ENCODE peak calls at places on chromosomes 12 and 14, in four cellular contexts. L, P, M and S are unnamed samples.

GRCh38 chr12:93115198-93115601 is 186.1 kb upstream of the EEA1 start:
- DNase-seq in L (no peak), P (no peak), M (peak), S (no peak)

GRCh38 chr12:53798575-53798974 is 46.8 kb upstream of the CISTR start:
- DNase-seq in L (no peak), P (peak), M (no peak), S (no peak)

GRCh38 chr12:125185740-125186470 is 120.7 kb downstream of the AACS start:
- DNase-seq in L (peak), P (peak), M (peak), S (no peak)

GRCh38 chr14:56487761-56488160 is 91.8 kb upstream of the TMEM260 start:
- DNase-seq in L (peak), P (no peak), M (no peak), S (no peak)

GRCh38 chr12:76201758-76202157 is 117.3 kb upstream of the NAP1L1 start:
- DNase-seq in L (peak), P (no peak), M (no peak), S (no peak)

GRCh38 chr14:24443053-24443683 is 592 bp upstream of the SDR39U1 start:
- DNase-seq in L (no peak), P (no peak), M (no peak), S (no peak)

GRCh38 chr14:74804219-74804825 is 41.2 kb downstream of the YLPM1 start:
- DNase-seq in L (peak), P (peak), M (peak), S (no peak)

GRCh38 chr12:32860182-32860581 is 36.4 kb downstream of the PKP2 start:
- DNase-seq in L (no peak), P (no peak), M (no peak), S (no peak)

GRCh38 chr14:52356025-52356424 is 41.9 kb downstream of the PTGER2 start:
- DNase-seq in L (peak), P (peak), M (no peak), S (no peak)

GRCh38 chr12:22286569-22286968 is 47.9 kb downstream of the ST8SIA1 start:
- DNase-seq in L (peak), P (no peak), M (no peak), S (no peak)

GRCh38 chr14:83870556-83870955 is 1659.4 kb upstream of the FLRT2 start:
- DNase-seq in L (no peak), P (no peak), M (no peak), S (no peak)

GRCh38 chr14:34331728-34332623 is 130.1 kb downstream of the SPTSSA start:
- DNase-seq in L (peak), P (peak), M (peak), S (peak)

GRCh38 chr12:52270541-52271070 is 3.8 kb upstream of the KRT86 start:
- DNase-seq in L (no peak), P (no peak), M (no peak), S (no peak)

GRCh38 chr12:51687142-51687935 is 96.3 kb downstream of the SCN8A start:
- DNase-seq in L (peak), P (no peak), M (no peak), S (no peak)

GRCh38 chr12:120994059-120994458 is 15.7 kb downstream of the HNF1A start:
- DNase-seq in L (no peak), P (no peak), M (no peak), S (no peak)

GRCh38 chr12:74021937-74022336 is 515.7 kb upstream of the ATXN7L3B start:
- DNase-seq in L (no peak), P (peak), M (peak), S (no peak)
- TF ChIP-seq ELK1 in L (no peak), P (no peak), M (no peak), S (no peak)

GRCh38 chr14:89603938-89604480 is 187.0 kb upstream of the FOXN3 start:
- DNase-seq in L (no peak), P (no peak), M (no peak), S (no peak)

GRCh38 chr14:89598548-89599186 is 181.6 kb upstream of the FOXN3 start:
- DNase-seq in L (peak), P (no peak), M (no peak), S (no peak)

GRCh38 chr14:89600950-89601826 is 184.2 kb upstream of the FOXN3 start:
- DNase-seq in L (no peak), P (no peak), M (no peak), S (no peak)

DNA sequence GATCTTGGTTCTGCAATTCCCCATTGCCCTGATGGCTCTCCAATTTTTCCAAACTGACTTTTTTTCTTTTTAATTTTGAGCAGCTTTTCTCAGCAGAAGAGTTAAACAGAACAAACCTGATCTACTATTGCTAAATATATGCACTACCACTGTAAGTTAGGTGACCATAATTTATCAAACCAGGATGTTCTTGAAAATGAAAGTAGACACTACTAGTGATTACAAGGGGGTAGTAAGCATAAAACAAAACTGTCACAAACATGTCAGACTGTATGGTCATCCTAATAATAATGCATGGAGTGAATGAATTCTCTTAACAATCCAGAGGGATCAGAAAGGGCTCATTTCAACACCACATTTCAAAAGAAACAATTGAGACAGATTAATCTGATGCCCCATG is 183.0 kb upstream of the FOXN3 start:
- DNase-seq in L (no peak), P (no peak), M (no peak), S (no peak)
- TF ChIP-seq ELK1 in L (no peak), P (no peak), M (no peak), S (no peak)

GRCh38 chr12:27013606-27014084 is 539 bp downstream of the TM7SF3 start:
- DNase-seq in L (peak), P (peak), M (peak), S (no peak)
- TF ChIP-seq ELK1 in L (no peak), P (no peak), M (no peak), S (no peak)

GRCh38 chr12:11668611-11669010 is 19.1 kb downstream of the ETV6 start:
- DNase-seq in L (no peak), P (no peak), M (no peak), S (no peak)
- TF ChIP-seq ELK1 in L (no peak), P (no peak), M (no peak), S (no peak)

DNA sequence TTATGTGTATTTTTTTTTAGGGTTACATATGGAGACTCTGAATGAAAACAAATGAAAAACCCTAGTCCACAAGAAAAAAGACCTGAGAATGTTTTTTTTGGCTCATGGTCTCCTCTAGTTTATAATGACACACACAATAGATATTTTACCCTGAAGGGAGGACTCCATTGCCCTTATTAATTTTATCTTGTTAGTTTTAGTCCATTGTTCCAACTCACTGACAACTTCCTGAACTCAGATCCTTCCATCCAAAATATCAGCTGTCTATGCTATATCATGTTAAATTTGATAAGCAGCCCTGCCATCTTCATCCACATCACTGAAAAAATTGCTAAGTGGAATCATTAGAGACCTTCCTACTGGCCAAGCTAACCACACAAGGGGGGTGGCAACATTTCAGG is 232.1 kb downstream of the MON2 start:
- DNase-seq in L (peak), P (no peak), M (no peak), S (no peak)
- TF ChIP-seq ELK1 in L (no peak), P (no peak), M (no peak), S (no peak)

GRCh38 chr12:109579639-109580038 is 6.0 kb downstream of the MVK start:
- DNase-seq in L (no peak), P (no peak), M (no peak), S (no peak)
- TF ChIP-seq ELK1 in L (no peak), P (no peak), M (no peak), S (no peak)

DNA sequence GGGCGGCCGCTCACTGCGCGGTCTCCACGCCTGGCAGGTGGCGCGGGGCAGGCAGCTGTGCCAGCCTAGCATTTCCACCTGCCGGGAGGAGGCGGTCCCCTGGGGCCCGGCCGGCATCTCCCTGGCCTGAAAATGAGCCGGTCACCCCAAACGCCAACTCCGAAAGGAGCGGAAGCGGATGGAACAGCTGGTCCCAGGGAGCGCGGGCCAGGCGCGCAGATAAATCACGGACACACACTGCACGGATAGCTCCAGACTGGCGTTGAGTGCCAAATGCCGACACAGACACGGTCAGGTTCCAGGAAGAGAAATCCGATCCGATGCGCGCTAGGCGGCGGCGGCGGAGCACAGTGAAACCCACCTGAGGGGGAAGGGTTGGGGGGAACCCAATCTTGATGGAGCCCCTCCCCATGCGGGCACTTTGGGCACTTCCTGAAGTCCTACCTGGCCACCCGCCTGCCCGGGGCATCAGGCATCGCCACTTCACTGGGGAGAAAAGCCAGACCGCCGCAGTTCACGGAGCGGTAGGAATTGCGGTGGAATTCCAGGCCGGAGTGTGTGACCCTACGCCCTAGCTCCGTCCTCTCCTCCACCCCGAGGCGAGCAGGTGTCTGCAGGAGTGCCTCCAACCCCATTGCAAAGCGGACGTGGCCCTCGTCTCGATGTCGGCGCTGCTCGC is 624 bp upstream of the PLEKHD1 start:
- DNase-seq in L (peak), P (peak), M (no peak), S (no peak)
- TF ChIP-seq ELK1 in L (no peak), P (no peak), M (no peak), S (no peak)

DNA sequence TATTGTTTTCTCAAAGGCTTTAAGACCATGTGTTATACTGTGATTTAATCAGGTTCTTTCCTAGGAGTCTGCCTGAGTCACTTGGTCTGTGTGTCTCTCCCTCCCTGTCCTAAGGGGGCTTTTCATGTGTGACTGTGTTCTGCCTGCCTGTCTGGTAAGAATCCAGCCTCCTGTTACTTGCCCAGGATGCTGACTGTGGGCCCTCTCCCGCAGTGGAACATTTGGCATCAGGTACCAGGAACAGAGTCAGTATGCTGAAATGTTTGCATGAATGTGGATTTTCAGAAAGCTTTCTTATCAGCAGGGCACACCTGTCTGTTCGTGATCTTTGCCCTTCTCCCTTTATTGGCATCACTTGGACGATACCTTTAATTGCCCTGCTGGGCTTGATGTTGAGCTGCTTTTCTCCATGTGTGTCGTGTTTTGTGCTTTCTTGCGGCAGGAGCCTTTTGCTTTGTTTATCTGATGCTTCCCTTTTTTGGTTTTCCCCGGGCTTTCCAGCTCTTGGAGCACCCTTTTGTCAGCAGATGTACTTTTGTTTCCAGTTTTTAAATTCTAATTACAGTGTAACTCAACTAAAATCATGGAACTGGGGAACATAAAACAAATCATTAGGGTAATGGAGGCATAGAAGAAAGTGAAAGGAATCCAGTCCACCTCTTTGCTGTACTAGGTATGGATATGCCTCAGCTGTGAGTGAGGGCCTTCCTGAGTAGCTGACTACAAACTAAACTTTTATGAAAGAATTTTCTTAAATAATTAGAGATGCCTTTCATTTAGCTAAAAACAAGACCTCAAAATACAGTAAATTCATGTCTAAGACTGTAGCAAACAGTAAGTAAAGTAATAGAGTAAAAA is 72.5 kb downstream of the TRAF3 start:
- DNase-seq in L (peak), P (no peak), M (peak), S (no peak)
- TF ChIP-seq ELK1 in L (no peak), P (no peak), M (no peak), S (no peak)

GRCh38 chr14:101496779-101497420 is 64.4 kb upstream of the DIO3 start:
- DNase-seq in L (no peak), P (no peak), M (no peak), S (no peak)
- TF ChIP-seq ELK1 in L (no peak), P (no peak), M (no peak), S (no peak)